ENCODE peak calls at places on chromosomes 1 and 21, in six cellular contexts. One of them, this sample, is unnamed.

GRCh38 chr1:101311146-101311892 is 74.5 kb downstream of the S1PR1 start:
- DNase-seq in Calu3: no peak
- DNase-seq in spleen: no peak
- DNase-seq in prostate gland: no peak
- DNase-seq in tibial artery: no peak
- DNase-seq in A549: no peak
- DNase-seq in this sample: no peak

GRCh38 chr1:247054992-247055415 is 23.6 kb downstream of the ZNF670 start:
- DNase-seq in Calu3: peak
- DNase-seq in A549: no peak
- DNase-seq in spleen: no peak
- DNase-seq in prostate gland: no peak
- DNase-seq in tibial artery: no peak
- DNase-seq in this sample: no peak

GRCh38 chr1:215201301-215201700 is 118.8 kb downstream of the KCNK2 start:
- DNase-seq in prostate gland: no peak
- DNase-seq in tibial artery: no peak
- DNase-seq in Calu3: no peak
- DNase-seq in spleen: no peak
- DNase-seq in A549: no peak
- DNase-seq in this sample: no peak

GRCh38 chr1:171833091-171833822 is 8.0 kb upstream of the DNM3 start:
- DNase-seq in Calu3: no peak
- DNase-seq in A549: no peak
- DNase-seq in spleen: no peak
- DNase-seq in prostate gland: no peak
- DNase-seq in tibial artery: no peak
- DNase-seq in this sample: no peak

GRCh38 chr1:40530735-40531380 is 579 bp upstream of the ZNF684 start:
- DNase-seq in tibial artery: no peak
- DNase-seq in spleen: no peak
- DNase-seq in prostate gland: no peak
- DNase-seq in A549: peak
- DNase-seq in Calu3: no peak
- DNase-seq in this sample: no peak

GRCh38 chr1:47650205-47650604 is 212.4 kb downstream of the FOXD2 start:
- DNase-seq in A549: peak
- DNase-seq in Calu3: peak
- DNase-seq in tibial artery: peak
- DNase-seq in spleen: peak
- DNase-seq in prostate gland: no peak
- DNase-seq in this sample: no peak

GRCh38 chr1:7727816-7728477 is 43.1 kb upstream of the VAMP3 start:
- DNase-seq in A549: no peak
- DNase-seq in tibial artery: no peak
- DNase-seq in prostate gland: no peak
- DNase-seq in spleen: no peak
- DNase-seq in Calu3: no peak
- DNase-seq in this sample: no peak

GRCh38 chr1:16184557-16185303 is 27.7 kb downstream of the ARHGEF19 start:
- DNase-seq in Calu3: no peak
- DNase-seq in prostate gland: peak
- DNase-seq in spleen: no peak
- DNase-seq in A549: no peak
- DNase-seq in tibial artery: no peak
- DNase-seq in this sample: no peak

GRCh38 chr1:154941332-154941995 is 4.9 kb upstream of the PMVK start:
- DNase-seq in prostate gland: no peak
- DNase-seq in A549: no peak
- DNase-seq in tibial artery: no peak
- DNase-seq in spleen: peak
- DNase-seq in Calu3: no peak
- DNase-seq in this sample: no peak

GRCh38 chr1:202268817-202269216 is 72.9 kb downstream of the UBE2T start:
- DNase-seq in Calu3: no peak
- DNase-seq in spleen: peak
- DNase-seq in tibial artery: peak
- DNase-seq in prostate gland: no peak
- DNase-seq in A549: no peak
- DNase-seq in this sample: no peak

GRCh38 chr1:28035420-28035819 is 53.0 kb downstream of the EYA3 start:
- DNase-seq in tibial artery: no peak
- DNase-seq in A549: no peak
- DNase-seq in Calu3: no peak
- DNase-seq in prostate gland: no peak
- DNase-seq in spleen: no peak
- DNase-seq in this sample: no peak

GRCh38 chr1:28031173-28031572 is 57.2 kb downstream of the EYA3 start:
- DNase-seq in Calu3: no peak
- DNase-seq in tibial artery: no peak
- DNase-seq in prostate gland: no peak
- DNase-seq in A549: no peak
- DNase-seq in spleen: no peak
- DNase-seq in this sample: no peak

GRCh38 chr1:28037946-28038345 is 50.5 kb downstream of the EYA3 start:
- DNase-seq in spleen: no peak
- DNase-seq in Calu3: peak
- DNase-seq in tibial artery: no peak
- DNase-seq in A549: no peak
- DNase-seq in prostate gland: no peak
- DNase-seq in this sample: no peak

GRCh38 chr1:28039341-28039740 is 49.1 kb downstream of the EYA3 start:
- DNase-seq in Calu3: no peak
- DNase-seq in spleen: no peak
- DNase-seq in prostate gland: no peak
- DNase-seq in tibial artery: no peak
- DNase-seq in A549: no peak
- DNase-seq in this sample: no peak

DNA sequence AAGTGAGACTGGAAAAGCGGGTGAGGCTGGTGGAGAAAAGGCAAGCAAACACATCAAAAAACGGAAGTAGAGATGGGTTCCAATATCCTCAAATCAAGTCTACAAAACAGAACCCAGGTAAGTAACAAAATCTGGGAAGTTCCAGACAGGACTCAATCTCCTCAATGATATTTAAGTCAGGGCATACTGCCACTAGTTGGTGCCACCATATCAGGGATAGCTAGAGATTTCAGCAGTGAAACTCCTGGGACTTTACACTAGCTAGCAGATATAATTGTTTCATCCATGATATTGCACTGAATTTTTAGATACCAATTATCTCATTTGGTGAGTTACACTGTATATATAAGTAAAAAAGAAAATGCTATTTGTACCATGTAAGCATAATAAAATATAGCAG is 52.0 kb downstream of the EYA3 start:
- DNase-seq in Calu3: no peak
- DNase-seq in prostate gland: no peak
- DNase-seq in A549: no peak
- DNase-seq in tibial artery: no peak
- DNase-seq in spleen: no peak
- DNase-seq in this sample: no peak
- TF ChIP-seq CTCF in Calu3: no peak
- TF ChIP-seq CTCF in prostate gland: no peak
- TF ChIP-seq CTCF in A549: no peak
- TF ChIP-seq CTCF in tibial artery: peak
- TF ChIP-seq CTCF in spleen: no peak
- TF ChIP-seq CTCF in this sample: peak

GRCh38 chr21:45290948-45291612 is 3.4 kb upstream of the POFUT2 start:
- DNase-seq in A549: no peak
- DNase-seq in tibial artery: peak
- DNase-seq in Calu3: no peak
- DNase-seq in prostate gland: no peak
- DNase-seq in spleen: no peak
- DNase-seq in this sample: no peak
- TF ChIP-seq CTCF in A549: no peak
- TF ChIP-seq CTCF in tibial artery: no peak
- TF ChIP-seq CTCF in Calu3: no peak
- TF ChIP-seq CTCF in prostate gland: no peak
- TF ChIP-seq CTCF in spleen: no peak
- TF ChIP-seq CTCF in this sample: no peak

DNA sequence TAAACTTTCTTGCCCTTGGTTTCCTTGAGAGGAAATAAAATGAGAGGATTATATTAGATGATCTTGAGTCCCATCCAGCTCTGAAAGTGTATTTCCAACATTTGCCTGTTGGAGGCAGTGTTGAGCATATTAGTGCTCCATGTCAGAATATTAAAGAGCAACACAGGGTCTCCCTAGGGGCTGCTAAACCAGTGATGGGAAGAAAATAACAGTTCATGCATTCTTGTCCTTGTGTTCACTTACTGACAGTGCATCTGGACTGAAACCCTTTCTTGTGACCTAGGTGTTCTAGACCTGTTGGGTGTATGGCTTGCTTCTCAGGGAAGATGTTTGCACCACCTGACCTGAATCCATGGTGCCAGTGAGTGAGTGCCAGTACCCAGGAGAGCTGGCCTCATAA is 124.7 kb upstream of the KIAA0040 start:
- DNase-seq in tibial artery: no peak
- DNase-seq in A549: no peak
- DNase-seq in prostate gland: no peak
- DNase-seq in Calu3: no peak
- DNase-seq in spleen: no peak
- DNase-seq in this sample: no peak
- TF ChIP-seq CTCF in tibial artery: no peak
- TF ChIP-seq CTCF in A549: peak
- TF ChIP-seq CTCF in prostate gland: no peak
- TF ChIP-seq CTCF in Calu3: no peak
- TF ChIP-seq CTCF in spleen: peak
- TF ChIP-seq CTCF in this sample: peak

DNA sequence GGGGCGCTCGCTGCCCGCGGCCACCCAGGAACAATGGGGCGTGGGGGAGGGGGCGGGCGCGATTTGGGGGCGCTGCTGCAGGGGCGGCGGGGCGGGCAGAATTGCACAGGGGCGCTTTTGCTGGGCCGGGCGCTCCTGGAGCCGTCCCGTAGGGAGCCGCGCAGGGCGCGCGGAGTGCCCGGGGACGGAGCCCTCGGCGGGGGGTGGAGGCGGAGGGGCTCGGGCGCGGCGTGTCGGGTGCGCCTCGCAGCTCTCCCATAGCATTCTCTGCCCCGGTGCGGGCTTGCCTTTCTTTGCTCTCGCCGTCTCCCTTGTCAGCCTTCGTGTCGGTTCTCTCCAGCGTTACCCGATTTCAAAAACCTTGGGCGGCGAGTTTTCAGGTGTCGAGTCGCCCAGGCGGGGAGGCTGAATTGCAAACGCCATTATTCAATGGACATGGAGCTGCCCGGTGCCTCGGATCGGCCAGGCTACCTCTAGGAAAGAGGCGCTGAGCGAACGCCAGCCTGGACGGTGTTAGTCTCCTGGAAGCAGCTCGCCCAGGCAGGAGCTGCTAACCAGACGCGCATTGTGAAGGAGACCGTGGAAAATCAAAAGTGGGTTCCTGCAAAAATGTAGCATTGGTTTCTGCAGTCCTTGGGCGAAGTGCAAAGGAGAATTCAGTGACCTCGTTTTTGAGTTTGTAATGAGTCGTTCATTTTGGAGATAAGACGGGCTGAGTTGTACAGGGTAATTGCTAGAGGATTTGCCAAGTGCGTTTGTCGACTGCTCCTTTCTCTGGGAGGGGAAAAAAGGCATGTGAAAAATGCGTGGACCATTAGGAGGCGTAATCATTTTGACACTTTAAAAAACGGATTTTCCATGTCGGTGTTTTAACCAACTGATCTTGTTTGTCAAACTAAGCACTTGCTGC is 626 bp downstream of the CXADR start:
- DNase-seq in prostate gland: peak
- DNase-seq in A549: no peak
- DNase-seq in tibial artery: no peak
- DNase-seq in Calu3: peak
- DNase-seq in spleen: peak
- DNase-seq in this sample: no peak
- TF ChIP-seq CTCF in prostate gland: no peak
- TF ChIP-seq CTCF in A549: no peak
- TF ChIP-seq CTCF in tibial artery: no peak
- TF ChIP-seq CTCF in Calu3: no peak
- TF ChIP-seq CTCF in spleen: no peak
- TF ChIP-seq CTCF in this sample: peak

This sample was measured in LNCaP clone FGC.